ENCODE peak calls at places on chromosomes 2 and 18, in nine cellular contexts. E, Y, Q, A, H, Z, C, J and I are unnamed samples.

GRCh38 chr2:235914756-235915155 is 253.4 kb downstream of the GBX2 start:
- DNase-seq in E (no peak), Y (no peak), Q (no peak), A (no peak), H (no peak), Z (no peak), C (no peak), J (no peak), I (no peak)

GRCh38 chr18:55119434-55119833 is 160.2 kb upstream of the CCDC68 start:
- DNase-seq in E (no peak), Y (no peak), Q (no peak), A (no peak), H (peak; percentile 59), Z (no peak), C (no peak), J (no peak), I (no peak)

GRCh38 chr2:226611944-226612318 is 187.7 kb downstream of the IRS1 start:
- DNase-seq in E (peak; percentile 38), Y (no peak), Q (peak; percentile 83), A (peak; percentile 90), H (peak; percentile 59), Z (no peak), C (no peak), J (no peak), I (no peak)

GRCh38 chr2:50207881-50208280 is 824.1 kb downstream of the NRXN1 start:
- DNase-seq in E (no peak), Y (no peak), Q (no peak), A (no peak), H (no peak), Z (no peak), C (no peak), J (no peak), I (no peak)

GRCh38 chr2:190615555-190616200 is 33.2 kb upstream of the NAB1 start:
- DNase-seq in E (no peak), Y (no peak), Q (no peak), A (no peak), H (no peak), Z (no peak), C (no peak), J (no peak), I (no peak)

GRCh38 chr2:109356251-109357035 is 227.4 kb downstream of the SH3RF3 start:
- DNase-seq in E (no peak), Y (no peak), Q (no peak), A (no peak), H (no peak), Z (no peak), C (no peak), J (no peak), I (no peak)

GRCh38 chr2:73896362-73897239 is 3.8 kb downstream of the ACTG2 start:
- DNase-seq in E (peak; percentile 83), Y (no peak), Q (peak; percentile 93), A (peak; percentile 69), H (peak; percentile 93), Z (peak; percentile 7), C (no peak), J (no peak), I (no peak)

GRCh38 chr2:172273910-172274571 is 153.3 kb upstream of the ITGA6 start:
- DNase-seq in E (no peak), Y (no peak), Q (no peak), A (no peak), H (no peak), Z (no peak), C (no peak), J (no peak), I (no peak)

GRCh38 chr2:145685323-145686050 is 1165.6 kb upstream of the ZEB2 start:
- DNase-seq in E (no peak), Y (no peak), Q (peak; percentile 55), A (no peak), H (peak; percentile 6), Z (no peak), C (no peak), J (no peak), I (no peak)

GRCh38 chr18:22174341-22175148 is 5.2 kb downstream of the GATA6 start:
- DNase-seq in E (no peak), Y (no peak), Q (no peak), A (no peak), H (no peak), Z (no peak), C (no peak), J (no peak), I (no peak)

GRCh38 chr2:181395871-181396574 is 61.2 kb upstream of the ITGA4 start:
- DNase-seq in E (no peak), Y (no peak), Q (no peak), A (no peak), H (no peak), Z (no peak), C (no peak), J (no peak), I (no peak)

GRCh38 chr2:191350826-191351225 is 105.6 kb downstream of the MYO1B start:
- DNase-seq in E (peak; percentile 43), Y (no peak), Q (peak; percentile 66), A (peak; percentile 49), H (peak; percentile 64), Z (no peak), C (no peak), J (no peak), I (no peak)

GRCh38 chr2:84283496-84283895 is 175.6 kb downstream of the SUCLG1 start:
- DNase-seq in E (no peak), Y (no peak), Q (no peak), A (no peak), H (no peak), Z (no peak), C (no peak), J (no peak), I (no peak)

GRCh38 chr2:48601349-48601748 is 16.3 kb upstream of the GTF2A1L start:
- DNase-seq in E (no peak), Y (no peak), Q (peak; percentile 30), A (peak; percentile 33), H (no peak), Z (no peak), C (no peak), J (no peak), I (no peak)

GRCh38 chr2:29113891-29114321 is 1.3 kb upstream of the CLIP4 start:
- DNase-seq in E (peak; percentile 72), Y (no peak), Q (peak; percentile 87), A (peak; percentile 94), H (peak; percentile 90), Z (no peak), C (peak; percentile 47), J (peak; percentile 31), I (no peak)

GRCh38 chr2:23524261-23524706 is 139.3 kb downstream of the KLHL29 start:
- DNase-seq in E (peak; percentile 84), Y (no peak), Q (peak; percentile 94), A (peak; percentile 87), H (peak; percentile 76), Z (no peak), C (no peak), J (no peak), I (no peak)

GRCh38 chr2:148814143-148814852 is 60.7 kb upstream of the KIF5C start:
- DNase-seq in E (no peak), Y (no peak), Q (peak; percentile 27), A (peak; percentile 48), H (peak; percentile 79), Z (no peak), C (no peak), J (no peak), I (no peak)

GRCh38 chr18:3350566-3351527 is 88.9 kb downstream of the MYL12B start:
- DNase-seq in E (no peak), Y (no peak), Q (peak; percentile 54), A (peak; percentile 86), H (peak; percentile 19), Z (no peak), C (no peak), J (no peak), I (no peak)

GRCh38 chr2:225738735-225739134 is 339.2 kb downstream of the NYAP2 start:
- DNase-seq in E (no peak), Y (no peak), Q (no peak), A (no peak), H (no peak), Z (no peak), C (no peak), J (no peak), I (no peak)

GRCh38 chr2:225464346-225465025 is 65.0 kb downstream of the NYAP2 start:
- DNase-seq in E (no peak), Y (no peak), Q (no peak), A (peak; percentile 9), H (no peak), Z (no peak), C (no peak), J (no peak), I (no peak)

GRCh38 chr18:44626807-44627206 is 53.9 kb upstream of the SETBP1 start:
- DNase-seq in E (no peak), Y (no peak), Q (peak; percentile 47), A (peak; percentile 30), H (peak; percentile 39), Z (no peak), C (no peak), J (no peak), I (no peak)

GRCh38 chr2:127154985-127155650 is 48.2 kb upstream of the BIN1 start:
- DNase-seq in E (peak; percentile 59), Y (no peak), Q (peak; percentile 74), A (no peak), H (peak; percentile 48), Z (no peak), C (no peak), J (no peak), I (no peak)

GRCh38 chr2:160460333-160460731 is 33.3 kb downstream of the RBMS1 start:
- DNase-seq in E (no peak), Y (no peak), Q (no peak), A (no peak), H (no peak), Z (no peak), C (no peak), J (no peak), I (no peak)

GRCh38 chr18:49766646-49767045 is 46.7 kb downstream of the ACAA2 start:
- DNase-seq in E (no peak), Y (no peak), Q (no peak), A (no peak), H (no peak), Z (no peak), C (no peak), J (no peak), I (no peak)

GRCh38 chr2:182573553-182573952 is 142.5 kb upstream of the DNAJC10 start:
- DNase-seq in E (no peak), Y (no peak), Q (no peak), A (no peak), H (no peak), Z (no peak), C (no peak), J (no peak), I (no peak)

GRCh38 chr18:6741290-6741689 is 11.8 kb downstream of the ARHGAP28 start:
- DNase-seq in E (peak; percentile 85), Y (no peak), Q (peak; percentile 95), A (peak; percentile 82), H (peak; percentile 96), Z (no peak), C (no peak), J (no peak), I (no peak)

GRCh38 chr2:236583621-236584203 is 14.1 kb downstream of the ACKR3 start:
- DNase-seq in E (no peak), Y (no peak), Q (no peak), A (no peak), H (no peak), Z (no peak), C (no peak), J (no peak), I (no peak)

GRCh38 chr18:57436193-57436964 is 1.2 kb downstream of the ONECUT2 start:
- DNase-seq in E (no peak), Y (no peak), Q (no peak), A (peak; percentile 21), H (no peak), Z (no peak), C (no peak), J (no peak), I (no peak)

GRCh38 chr2:189499137-189499536 is 57.9 kb downstream of the WDR75 start:
- DNase-seq in E (no peak), Y (no peak), Q (no peak), A (no peak), H (no peak), Z (no peak), C (no peak), J (no peak), I (no peak)

GRCh38 chr2:160491922-160492371 is 1.7 kb downstream of the RBMS1 start:
- DNase-seq in E (peak; percentile 50), Y (no peak), Q (peak; percentile 89), A (peak; percentile 69), H (peak; percentile 87), Z (no peak), C (no peak), J (no peak), I (no peak)

GRCh38 chr2:95056044-95056443 is 30.5 kb downstream of the MAL start:
- DNase-seq in E (no peak), Y (no peak), Q (no peak), A (peak; percentile 73), H (no peak), Z (no peak), C (no peak), J (no peak), I (no peak)